ENCODE peak calls at places on chromosomes 3 and 15, in six cellular contexts. J, E, I, N, S and W are unnamed samples.

GRCh38 chr3:69305011-69305410 is 80.9 kb downstream of the FRMD4B start:
- DNase-seq in J (no peak), E (no peak), I (peak; percentile 37), N (no peak), S (peak; percentile 8), W (no peak)

GRCh38 chr3:62888180-62888579 is 13.0 kb upstream of the CADPS start:
- DNase-seq in J (no peak), E (no peak), I (no peak), N (peak; percentile 78), S (no peak), W (peak; percentile 50)

GRCh38 chr3:170154569-170155143 is 26.9 kb downstream of the PHC3 start:
- DNase-seq in J (peak; percentile 26), E (no peak), I (no peak), N (no peak), S (no peak), W (no peak)

GRCh38 chr3:33962383-33962782 is 164.0 kb downstream of the PDCD6IP start:
- DNase-seq in J (no peak), E (no peak), I (no peak), N (no peak), S (no peak), W (no peak)

GRCh38 chr15:51874751-51875644 is 45.5 kb downstream of the TMOD3 start:
- DNase-seq in J (no peak), E (no peak), I (peak; percentile 92), N (peak; percentile 36), S (peak; percentile 95), W (no peak)

GRCh38 chr3:111616417-111617105 is 21.4 kb upstream of the ZBED2 start:
- DNase-seq in J (no peak), E (no peak), I (no peak), N (no peak), S (no peak), W (no peak)

GRCh38 chr3:10349801-10350200 is 28.9 kb upstream of the SEC13 start:
- DNase-seq in J (no peak), E (no peak), I (no peak), N (no peak), S (no peak), W (no peak)

GRCh38 chr3:127791221-127791913 is 30.9 kb downstream of the MGLL start:
- DNase-seq in J (no peak), E (no peak), I (peak; percentile 19), N (peak; percentile 67), S (peak; percentile 34), W (peak; percentile 69)

GRCh38 chr3:117404153-117404552 is 694.6 kb downstream of the TUSC7 start:
- DNase-seq in J (no peak), E (no peak), I (no peak), N (no peak), S (peak; percentile 14), W (no peak)

GRCh38 chr3:72100626-72101187 is 315.8 kb upstream of the PROK2 start:
- DNase-seq in J (peak; percentile 96), E (peak; percentile 85), I (no peak), N (peak; percentile 91), S (peak; percentile 23), W (peak; percentile 84)

GRCh38 chr15:78437107-78437761 is 782 bp upstream of the IREB2 start:
- DNase-seq in J (peak; percentile 79), E (no peak), I (no peak), N (peak; percentile 54), S (peak; percentile 44), W (peak; percentile 46)

GRCh38 chr3:45154641-45155147 is 8.5 kb upstream of the CDCP1 start:
- DNase-seq in J (no peak), E (no peak), I (peak; percentile 66), N (no peak), S (peak; percentile 48), W (no peak)

GRCh38 chr3:50661321-50661837 is 13.3 kb upstream of the DOCK3 start:
- DNase-seq in J (no peak), E (no peak), I (no peak), N (no peak), S (no peak), W (no peak)

GRCh38 chr3:141845407-141846049 is 30.9 kb upstream of the ATP1B3 start:
- DNase-seq in J (no peak), E (no peak), I (no peak), N (peak; percentile 67), S (no peak), W (no peak)

GRCh38 chr15:49330166-49330565 is 92.9 kb upstream of the FGF7 start:
- DNase-seq in J (no peak), E (no peak), I (no peak), N (no peak), S (no peak), W (no peak)

GRCh38 chr15:55628369-55628730 is 40.2 kb upstream of the PYGO1 start:
- DNase-seq in J (no peak), E (no peak), I (no peak), N (no peak), S (no peak), W (no peak)

GRCh38 chr3:170154084-170154483 is 27.4 kb downstream of the PHC3 start:
- DNase-seq in J (no peak), E (no peak), I (no peak), N (no peak), S (no peak), W (no peak)

GRCh38 chr15:92617197-92618037 is 38.2 kb downstream of the FAM174B start:
- DNase-seq in J (no peak), E (no peak), I (no peak), N (no peak), S (no peak), W (no peak)

GRCh38 chr15:40149339-40149738 is 11.5 kb upstream of the BUB1B start:
- DNase-seq in J (no peak), E (no peak), I (no peak), N (no peak), S (no peak), W (no peak)

GRCh38 chr15:76988874-76989780 is 5.8 kb upstream of the PSTPIP1 start:
- DNase-seq in J (no peak), E (no peak), I (no peak), N (no peak), S (no peak), W (no peak)

GRCh38 chr15:48550822-48551525 is 94.5 kb downstream of the FBN1 start:
- DNase-seq in J (no peak), E (no peak), I (no peak), N (no peak), S (no peak), W (no peak)

GRCh38 chr3:188683032-188683491 is 488.7 kb upstream of the TPRG1 start:
- DNase-seq in J (no peak), E (no peak), I (peak; percentile 9), N (no peak), S (no peak), W (no peak)

GRCh38 chr3:181847276-181847675 is 135.6 kb downstream of the SOX2 start:
- DNase-seq in J (no peak), E (no peak), I (no peak), N (no peak), S (no peak), W (no peak)

GRCh38 chr3:46489406-46489805 is 8.4 kb upstream of the RTP3 start:
- DNase-seq in J (no peak), E (peak; percentile 51), I (no peak), N (no peak), S (no peak), W (no peak)

GRCh38 chr3:159080821-159081220 is 279.0 kb downstream of the MFSD1 start:
- DNase-seq in J (no peak), E (no peak), I (no peak), N (no peak), S (no peak), W (no peak)

GRCh38 chr15:35956066-35956465 is 410.1 kb upstream of the DPH6 start:
- DNase-seq in J (no peak), E (no peak), I (no peak), N (no peak), S (no peak), W (no peak)

GRCh38 chr3:74631341-74631740 is 16.9 kb upstream of the CNTN3 start:
- DNase-seq in J (no peak), E (no peak), I (no peak), N (no peak), S (no peak), W (no peak)

GRCh38 chr15:77171568-77171967 is 100.7 kb upstream of the TSPAN3 start:
- DNase-seq in J (no peak), E (no peak), I (no peak), N (no peak), S (no peak), W (no peak)

GRCh38 chr3:79517766-79518413 is 249.9 kb downstream of the ROBO1 start:
- DNase-seq in J (no peak), E (no peak), I (peak; percentile 47), N (peak; percentile 70), S (no peak), W (peak; percentile 36)